ENCODE peak calls at places on chromosomes 11 and 22, in seven cellular contexts. A, D, R, M, K, H and N are unnamed samples.

GRCh38 chr11:71178076-71178475 is 74.3 kb downstream of the SHANK2 start:
- DNase-seq in H (no peak), K (no peak), R (no peak), M (no peak), A (no peak), D (no peak), N (no peak)

GRCh38 chr22:22040908-22041307 is 58.3 kb upstream of the TOP3B start:
- DNase-seq in D (no peak), K (no peak), M (no peak), H (no peak), A (no peak), R (no peak), N (no peak)

GRCh38 chr11:706439-706956 is 467 bp downstream of the EPS8L2 start:
- DNase-seq in K (no peak), H (no peak), M (peak; percentile 47), D (no peak), R (peak; percentile 82), A (no peak), N (no peak)

GRCh38 chr11:126647735-126648134 is 292.2 kb downstream of the ST3GAL4 start:
- DNase-seq in K (no peak), H (no peak), D (no peak), A (no peak), M (no peak), R (no peak), N (no peak)

GRCh38 chr11:63599211-63600122 is 14.8 kb downstream of the PLAAT3 start:
- DNase-seq in R (peak; percentile 76), K (no peak), A (peak; percentile 49), M (no peak), D (peak; percentile 43), H (no peak), N (no peak)

GRCh38 chr11:76214968-76215548 is 8.8 kb upstream of the WNT11 start:
- DNase-seq in K (no peak), H (no peak), M (no peak), D (no peak), R (no peak), A (no peak), N (no peak)

GRCh38 chr22:40485813-40486610 is 115.6 kb downstream of the SGSM3 start:
- DNase-seq in K (no peak), H (no peak), R (no peak), M (no peak), A (no peak), D (no peak), N (no peak)

GRCh38 chr11:17794981-17795380 is 60.4 kb downstream of the KCNC1 start:
- DNase-seq in K (no peak), H (no peak), R (no peak), A (no peak), D (no peak), M (no peak), N (no peak)

GRCh38 chr11:35115688-35116030 is 23.3 kb upstream of the CD44 start:
- DNase-seq in A (no peak), D (no peak), K (no peak), M (no peak), R (peak; percentile 12), H (no peak), N (no peak)

GRCh38 chr11:70503878-70504240 is 105.5 kb downstream of the CTTN start:
- DNase-seq in D (no peak), A (no peak), H (no peak), M (peak; percentile 6), K (no peak), R (peak; percentile 89), N (no peak)

GRCh38 chr11:116505466-116506247 is 267.1 kb downstream of the BUD13 start:
- DNase-seq in R (no peak), K (no peak), A (no peak), H (no peak), D (no peak), M (no peak), N (no peak)

GRCh38 chr22:28237092-28237491 is 318.0 kb upstream of the PITPNB start:
- DNase-seq in D (no peak), M (no peak), A (no peak), K (no peak), H (no peak), R (no peak), N (no peak)

GRCh38 chr11:124763156-124763947 is 1.3 kb upstream of the ESAM start:
- DNase-seq in H (peak; percentile 65), A (peak; percentile 94), R (peak; percentile 81), K (peak; percentile 83), M (peak; percentile 86), D (peak; percentile 42), N (peak; percentile 61)

GRCh38 chr11:124483422-124483821 is 37.9 kb upstream of the OR8B8 start:
- DNase-seq in D (no peak), H (no peak), M (no peak), K (no peak), R (peak; percentile 10), A (no peak), N (no peak)

GRCh38 chr11:128502736-128503135 is 84.6 kb downstream of the ETS1 start:
- DNase-seq in M (no peak), H (no peak), D (no peak), R (no peak), K (no peak), A (no peak), N (no peak)